ENCODE peak calls at places on chromosomes 3 and 15, in five cellular contexts. G, B, Y, L and R are unnamed samples.

GRCh38 chr3:15299036-15299435 is 33.4 kb downstream of the SH3BP5 start:
- DNase-seq in Y (no peak), B (no peak), L (no peak), G (no peak), R (no peak)

GRCh38 chr3:127684871-127685707 is 12.3 kb downstream of the ABTB1 start:
- DNase-seq in L (no peak), B (no peak), G (no peak), Y (no peak), R (no peak)

GRCh38 chr3:100709840-100710235 is 544 bp downstream of the TFG start:
- DNase-seq in B (peak; percentile 39), L (peak; percentile 19), Y (peak; percentile 46), G (peak; percentile 8), R (no peak)

GRCh38 chr15:75145027-75145841 is 56.4 kb upstream of the C15orf39 start:
- DNase-seq in Y (no peak), B (no peak), G (no peak), L (no peak), R (peak; percentile 84)

GRCh38 chr15:76084263-76084662 is 24.5 kb downstream of the TMEM266 start:
- DNase-seq in Y (no peak), G (no peak), L (no peak), B (no peak), R (no peak)

GRCh38 chr15:41917767-41918430 is 24.0 kb upstream of the SPTBN5 start:
- DNase-seq in L (no peak), G (peak; percentile 77), Y (peak; percentile 39), B (no peak), R (peak; percentile 66)

GRCh38 chr15:40240619-40241304 is 1.9 kb downstream of the PAK6 start:
- DNase-seq in G (no peak), B (no peak), Y (no peak), L (no peak), R (no peak)

GRCh38 chr15:38769492-38769891 is 204.9 kb upstream of the RASGRP1 start:
- DNase-seq in B (no peak), L (no peak), Y (no peak), G (no peak), R (no peak)

GRCh38 chr3:46677096-46677702 is 16.3 kb downstream of the ALS2CL start:
- DNase-seq in L (no peak), Y (no peak), B (peak; percentile 75), G (no peak), R (no peak)

GRCh38 chr3:154081305-154081704 is 39.9 kb upstream of the ARHGEF26 start:
- DNase-seq in B (no peak), Y (no peak), L (no peak), G (no peak), R (no peak)

GRCh38 chr15:86526938-86527735 is 447.5 kb downstream of the AGBL1 start:
- DNase-seq in Y (no peak), L (no peak), B (no peak), G (no peak), R (no peak)

GRCh38 chr3:23659840-23660430 is 145.8 kb upstream of the UBE2E1 start:
- DNase-seq in B (no peak), L (no peak), Y (no peak), G (no peak), R (no peak)

GRCh38 chr3:38634133-38634532 is 15.4 kb downstream of the SCN5A start:
- DNase-seq in Y (peak; percentile 92), L (peak; percentile 51), B (no peak), G (peak; percentile 46), R (peak; percentile 50)

GRCh38 chr3:37625690-37626089 is 236.0 kb upstream of the CTDSPL start:
- DNase-seq in B (no peak), Y (no peak), G (no peak), L (no peak), R (no peak)

GRCh38 chr15:60804986-60805949 is 326.3 kb upstream of the ICE2 start:
- DNase-seq in Y (no peak), G (peak; percentile 79), B (peak; percentile 73), L (no peak), R (no peak)

GRCh38 chr3:63333815-63334214 is 55.7 kb downstream of the SYNPR start:
- DNase-seq in L (no peak), Y (no peak), B (no peak), G (no peak), R (no peak)

GRCh38 chr3:102471001-102471400 is 36.2 kb downstream of the ZPLD1 start:
- DNase-seq in L (no peak), G (no peak), Y (no peak), B (no peak), R (no peak)

GRCh38 chr3:185504636-185505035 is 5.8 kb upstream of the TMEM41A start:
- DNase-seq in L (no peak), B (no peak), G (no peak), Y (no peak), R (no peak)

GRCh38 chr3:172048599-172048998 is 9.2 kb downstream of the FNDC3B start:
- DNase-seq in L (no peak), G (no peak), Y (no peak), B (no peak), R (no peak)

GRCh38 chr15:46129145-46129544 is 494.3 kb downstream of the SQOR start:
- DNase-seq in G (no peak), L (no peak), B (no peak), Y (no peak), R (peak; percentile 30)

GRCh38 chr15:81049835-81050234 is 49.1 kb downstream of the TLNRD1 start:
- DNase-seq in B (no peak), G (no peak), Y (no peak), L (no peak), R (no peak)

GRCh38 chr3:105785790-105786189 is 83.0 kb downstream of the CBLB start:
- DNase-seq in G (no peak), L (no peak), Y (no peak), B (no peak), R (no peak)

GRCh38 chr3:159266779-159267178 is 464.9 kb downstream of the MFSD1 start:
- DNase-seq in B (no peak), G (no peak), Y (no peak), L (peak; percentile 48), R (peak; percentile 12)

GRCh38 chr3:64266983-64267382 is 41.7 kb upstream of the PRICKLE2 start:
- DNase-seq in G (no peak), Y (no peak), B (no peak), L (no peak), R (no peak)

GRCh38 chr15:78069052-78069414 is 8.5 kb downstream of the TBC1D2B start:
- DNase-seq in G (no peak), L (no peak), B (no peak), Y (no peak), R (no peak)

GRCh38 chr15:36406366-36406765 is 173.1 kb upstream of the CDIN1 start:
- DNase-seq in L (no peak), Y (no peak), G (no peak), B (no peak), R (no peak)

GRCh38 chr3:67459131-67459530 is 195.3 kb downstream of the SUCLG2 start:
- DNase-seq in B (no peak), Y (no peak), L (no peak), G (no peak), R (no peak)

GRCh38 chr3:33299395-33300081 is 22.3 kb downstream of the FBXL2 start:
- DNase-seq in L (peak; percentile 48), G (peak; percentile 64), Y (peak; percentile 83), B (no peak), R (no peak)

GRCh38 chr3:123586131-123586530 is 1.3 kb upstream of the HACD2 start:
- DNase-seq in G (peak; percentile 61), B (peak; percentile 25), Y (peak; percentile 79), L (peak; percentile 24), R (peak; percentile 48)

GRCh38 chr15:64599716-64600115 is 139.3 kb downstream of the ZNF609 start:
- DNase-seq in Y (no peak), G (no peak), L (no peak), B (no peak), R (peak; percentile 49)

GRCh38 chr15:67201136-67201535 is 53.3 kb downstream of the AAGAB start:
- DNase-seq in Y (no peak), G (no peak), B (no peak), L (no peak), R (peak; percentile 46)

GRCh38 chr15:28994142-28994829 is 108.5 kb downstream of the APBA2 start:
- DNase-seq in B (no peak), G (no peak), Y (no peak), L (no peak), R (no peak)

GRCh38 chr15:31338318-31338878 is 11.8 kb downstream of the KLF13 start:
- DNase-seq in G (no peak), Y (no peak), L (no peak), B (no peak), R (no peak)

GRCh38 chr15:66326051-66326450 is 30.4 kb downstream of the TIPIN start:
- DNase-seq in L (no peak), G (no peak), B (no peak), Y (no peak), R (no peak)

GRCh38 chr3:5187920-5188418 is 462 bp downstream of the EDEM1 start:
- DNase-seq in B (peak; percentile 60), Y (no peak), L (no peak), G (no peak), R (peak; percentile 43)

GRCh38 chr3:165463546-165463945 is 267.4 kb upstream of the SLITRK3 start:
- DNase-seq in G (no peak), L (no peak), B (no peak), Y (no peak), R (no peak)

GRCh38 chr3:74434406-74434805 is 180.1 kb downstream of the CNTN3 start:
- DNase-seq in Y (no peak), L (no peak), B (no peak), G (no peak), R (no peak)

GRCh38 chr3:33439421-33440327 is 531 bp downstream of the UBP1 start:
- DNase-seq in Y (peak; percentile 34), L (no peak), B (peak; percentile 71), G (peak; percentile 18), R (peak; percentile 60)

GRCh38 chr15:39474657-39475056 is 106.2 kb upstream of the THBS1 start:
- DNase-seq in Y (no peak), G (peak; percentile 38), L (peak; percentile 26), B (no peak), R (no peak)

GRCh38 chr15:49145651-49146609 is 9.5 kb downstream of the COPS2 start:
- DNase-seq in Y (peak; percentile 28), B (no peak), G (peak; percentile 73), L (peak; percentile 46), R (peak; percentile 51)